ENCODE peak calls at places on chromosomes 6 and 20, in five cellular contexts. L, O, Y, V and S are unnamed samples.

GRCh38 chr6:18406955-18407738 is 20.0 kb downstream of the RNF144B start:
- DNase-seq in L (no peak), O (no peak), Y (no peak), V (no peak), S (no peak)

GRCh38 chr20:16393297-16393696 is 180.0 kb downstream of the KIF16B start:
- DNase-seq in L (no peak), O (no peak), Y (no peak), V (no peak), S (no peak)

GRCh38 chr6:97294451-97294850 is 11.4 kb upstream of the MMS22L start:
- DNase-seq in L (no peak), O (peak; percentile 38), Y (no peak), V (no peak), S (no peak)

GRCh38 chr6:19896580-19897010 is 59.4 kb downstream of the ID4 start:
- DNase-seq in L (no peak), O (no peak), Y (no peak), V (no peak), S (no peak)

GRCh38 chr6:41040101-41040910 is 1.3 kb upstream of the UNC5CL start:
- DNase-seq in L (no peak), O (no peak), Y (peak; percentile 98), V (peak; percentile 43), S (no peak)

GRCh38 chr6:98927534-98927933 is 20.2 kb downstream of the FBXL4 start:
- DNase-seq in L (no peak), O (no peak), Y (peak; percentile 31), V (no peak), S (no peak)

GRCh38 chr20:50242863-50243609 is 52.4 kb downstream of the CEBPB start:
- DNase-seq in L (no peak), O (no peak), Y (peak; percentile 93), V (no peak), S (no peak)

GRCh38 chr6:72461144-72461543 is 160.7 kb upstream of the KCNQ5 start:
- DNase-seq in L (no peak), O (no peak), Y (no peak), V (no peak), S (no peak)

GRCh38 chr6:129134535-129134934 is 251.6 kb downstream of the LAMA2 start:
- DNase-seq in L (no peak), O (no peak), Y (no peak), V (no peak), S (no peak)

GRCh38 chr6:129135421-129135820 is 252.5 kb downstream of the LAMA2 start:
- DNase-seq in L (no peak), O (no peak), Y (no peak), V (no peak), S (no peak)

GRCh38 chr6:129133770-129134192 is 250.8 kb downstream of the LAMA2 start:
- DNase-seq in L (no peak), O (no peak), Y (no peak), V (no peak), S (no peak)

GRCh38 chr6:129138739-129139405 is 255.9 kb downstream of the LAMA2 start:
- DNase-seq in L (no peak), O (no peak), Y (no peak), V (no peak), S (no peak)

DNA sequence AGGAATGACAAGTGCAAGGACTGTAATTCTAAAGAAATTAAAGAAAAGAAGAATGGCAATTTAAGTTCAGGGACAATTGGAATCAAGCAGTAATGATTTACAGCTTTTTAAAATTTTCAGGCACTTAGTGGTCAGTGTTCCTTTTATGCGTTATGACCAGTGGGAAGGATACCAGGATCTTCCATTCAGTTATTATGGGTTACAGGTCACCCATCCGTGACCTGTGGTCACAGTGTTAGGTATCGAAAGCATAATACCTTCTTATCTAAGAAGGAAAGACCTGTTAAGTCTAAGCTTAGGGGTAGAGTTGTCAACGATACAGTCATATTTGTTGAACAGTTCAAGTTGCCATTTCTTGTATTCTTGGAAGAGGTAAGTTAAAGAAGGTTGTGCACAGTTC is 253.8 kb downstream of the LAMA2 start:
- DNase-seq in L (no peak), O (no peak), Y (no peak), V (no peak), S (no peak)
- TF ChIP-seq ATF2 in L (no peak), O (no peak), Y (no peak), V (no peak), S (no peak)

GRCh38 chr6:154841109-154841508 is 107.9 kb downstream of the SCAF8 start:
- DNase-seq in L (no peak), O (no peak), Y (no peak), V (no peak), S (no peak)

GRCh38 chr6:154840363-154840762 is 107.1 kb downstream of the SCAF8 start:
- DNase-seq in L (no peak), O (no peak), Y (no peak), V (no peak), S (no peak)

GRCh38 chr6:154839546-154839945 is 106.3 kb downstream of the SCAF8 start:
- DNase-seq in L (no peak), O (no peak), Y (no peak), V (no peak), S (no peak)

GRCh38 chr6:154847318-154847717 is 114.1 kb downstream of the SCAF8 start:
- DNase-seq in L (no peak), O (no peak), Y (no peak), V (no peak), S (no peak)

GRCh38 chr6:154842828-154843227 is 109.6 kb downstream of the SCAF8 start:
- DNase-seq in L (no peak), O (no peak), Y (no peak), V (no peak), S (no peak)
- TF ChIP-seq ATF2 in L (no peak), O (no peak), Y (no peak), V (no peak), S (no peak)

DNA sequence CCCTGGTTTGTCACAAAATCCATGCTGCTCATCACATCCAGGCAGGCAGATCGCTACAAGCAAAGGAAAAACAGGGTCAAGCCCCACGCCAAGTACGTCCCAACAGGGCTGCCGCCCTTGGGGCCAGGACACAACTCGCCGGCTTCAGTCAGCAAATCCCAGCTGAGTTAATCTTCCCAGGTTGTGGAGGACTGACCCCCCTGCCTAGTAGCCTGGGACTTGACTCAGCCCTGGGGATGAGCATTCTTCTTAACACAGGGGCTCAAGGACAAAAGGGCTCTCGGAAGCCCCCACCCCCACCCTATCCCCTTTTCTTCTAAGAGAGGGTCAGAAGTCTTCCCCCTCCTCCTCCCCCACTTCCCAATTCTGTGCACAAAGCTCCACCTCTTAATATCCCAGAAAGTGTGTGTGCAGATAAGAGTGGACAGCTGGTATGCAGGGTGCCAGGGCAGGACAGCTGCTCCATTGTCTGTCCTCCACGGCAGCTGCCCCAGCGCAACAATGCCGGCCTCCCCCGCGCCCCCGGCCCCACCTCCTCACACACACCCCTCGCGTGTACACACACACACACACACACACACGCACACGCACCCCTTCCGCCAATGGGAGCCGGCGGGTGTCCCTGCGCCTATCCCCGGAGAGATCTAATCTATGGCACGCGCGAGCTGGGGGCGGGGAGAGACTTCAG is 4.5 kb downstream of the DLL1 start:
- DNase-seq in L (no peak), O (no peak), Y (no peak), V (peak; percentile 34), S (no peak)
- TF ChIP-seq ATF2 in L (no peak), O (no peak), Y (no peak), V (no peak), S (no peak)

GRCh38 chr20:45550765-45551164 is 3.6 kb upstream of the EPPIN start:
- DNase-seq in L (no peak), O (no peak), Y (no peak), V (no peak), S (no peak)

GRCh38 chr20:45545351-45545750 is 1.9 kb downstream of the EPPIN start:
- DNase-seq in L (no peak), O (no peak), Y (no peak), V (no peak), S (no peak)

GRCh38 chr20:45547206-45547770 is at the start of gene EPPIN:
- DNase-seq in L (no peak), O (no peak), Y (no peak), V (no peak), S (no peak)

GRCh38 chr20:45548410-45548809 is 1.2 kb upstream of the EPPIN start:
- DNase-seq in L (no peak), O (no peak), Y (no peak), V (no peak), S (no peak)

DNA sequence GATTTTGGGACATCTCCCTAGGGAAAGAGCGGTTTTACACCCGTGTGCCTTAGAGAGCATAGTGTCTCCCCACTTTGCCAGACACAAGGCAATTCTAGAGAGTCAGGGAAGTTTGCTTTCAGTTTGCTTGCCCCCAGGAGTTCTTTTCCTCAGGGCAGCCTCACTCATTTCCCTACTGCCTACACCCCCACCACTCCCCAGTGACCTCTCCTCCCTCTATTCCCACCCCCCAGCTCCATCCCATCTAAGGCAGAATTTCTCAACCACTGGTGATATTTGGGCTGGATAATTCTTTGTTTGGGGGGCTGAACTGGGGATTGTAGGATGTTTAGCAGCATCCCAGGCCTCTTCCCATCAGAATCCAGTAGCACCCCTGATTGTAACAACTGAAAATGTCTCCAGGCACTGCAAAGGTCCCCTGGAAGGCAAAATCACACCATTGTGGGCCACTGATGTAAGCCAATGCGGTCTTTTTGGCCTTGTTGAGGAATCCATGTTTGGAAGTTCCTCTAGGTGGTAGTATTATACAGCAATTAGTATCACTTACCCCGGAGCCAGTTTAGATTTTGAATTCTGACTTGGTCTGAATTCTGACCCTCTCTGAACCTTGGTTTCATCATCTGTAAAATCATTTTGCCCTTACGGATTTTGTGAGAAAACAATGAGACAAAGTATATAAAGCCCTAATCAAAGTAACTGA is 1.3 kb downstream of the EPPIN start:
- DNase-seq in L (peak; percentile 14), O (no peak), Y (peak; percentile 48), V (peak; percentile 16), S (peak; percentile 47)
- TF ChIP-seq ATF2 in L (no peak), O (no peak), Y (no peak), V (no peak), S (no peak)

GRCh38 chr6:168468046-168468445 is 27.1 kb downstream of the SMOC2 start:
- DNase-seq in L (no peak), O (no peak), Y (no peak), V (no peak), S (no peak)

GRCh38 chr6:168472363-168472762 is 31.4 kb downstream of the SMOC2 start:
- DNase-seq in L (no peak), O (no peak), Y (no peak), V (no peak), S (no peak)

GRCh38 chr6:168473197-168473596 is 32.2 kb downstream of the SMOC2 start:
- DNase-seq in L (no peak), O (no peak), Y (no peak), V (no peak), S (no peak)

GRCh38 chr6:168469198-168469943 is 28.4 kb downstream of the SMOC2 start:
- DNase-seq in L (no peak), O (no peak), Y (no peak), V (no peak), S (no peak)
- TF ChIP-seq ATF2 in L (no peak), O (no peak), Y (no peak), V (no peak), S (no peak)

GRCh38 chr20:22586645-22587310 is 2.4 kb upstream of the FOXA2 start:
- DNase-seq in L (peak; percentile 83), O (no peak), Y (peak; percentile 56), V (peak; percentile 62), S (no peak)

GRCh38 chr20:22584630-22584921 is 204 bp upstream of the FOXA2 start:
- DNase-seq in L (peak; percentile 66), O (no peak), Y (peak; percentile 70), V (peak; percentile 12), S (no peak)

GRCh38 chr20:22585786-22586493 is 1.6 kb upstream of the FOXA2 start:
- DNase-seq in L (peak; percentile 13), O (no peak), Y (no peak), V (no peak), S (no peak)

GRCh38 chr20:22583773-22584629 is at the start of gene FOXA2:
- DNase-seq in L (peak; percentile 61), O (no peak), Y (peak; percentile 93), V (peak; percentile 37), S (peak; percentile 69)

GRCh38 chr20:22584922-22585785 is 782 bp upstream of the FOXA2 start:
- DNase-seq in L (peak; percentile 60), O (no peak), Y (peak; percentile 93), V (no peak), S (no peak)
- TF ChIP-seq ATF2 in L (no peak), O (no peak), Y (peak; percentile 54), V (no peak), S (no peak)